ENCODE peak calls at places on chromosomes 1 and 21, in six cellular contexts. W is GM23248, J is pancreas, K is right lobe of liver, G is heart left ventricle, T is hepatocyte. D is an unnamed sample.
A peak's percentile ranks its signal among the peaks of the same experiment; 100 is the strongest.

GRCh38 chr1:46423574-46424240 is 29.6 kb downstream of the FAAH start:
- DNase-seq in G (peak; percentile 33), K (peak; percentile 41), W (no peak), J (no peak), T (no peak), D (no peak)

GRCh38 chr21:44360174-44360573 is 6.8 kb downstream of the TRPM2 start:
- DNase-seq in K (peak; percentile 35), T (no peak), J (no peak), G (peak; percentile 66), W (peak; percentile 12), D (no peak)

GRCh38 chr1:185813401-185813979 is 79.3 kb downstream of the HMCN1 start:
- DNase-seq in J (no peak), K (no peak), T (peak; percentile 67), W (peak; percentile 75), G (no peak), D (no peak)

GRCh38 chr1:73910466-73910865 is 287.5 kb downstream of the LRRIQ3 start:
- DNase-seq in T (no peak), W (no peak), J (no peak), K (no peak), G (no peak), D (no peak)

GRCh38 chr1:20080441-20081330 is 10.7 kb downstream of the PLA2G5 start:
- DNase-seq in G (no peak), J (no peak), K (no peak), W (no peak), T (no peak), D (peak; percentile 19)

GRCh38 chr1:234896477-234897364 is 231.9 kb downstream of the TOMM20 start:
- DNase-seq in G (no peak), W (no peak), J (no peak), K (no peak), T (no peak), D (no peak)

GRCh38 chr1:179591592-179592580 is at the start of gene TDRD5:
- DNase-seq in J (peak; percentile 66), W (no peak), G (peak; percentile 56), K (no peak), T (no peak), D (peak; percentile 24)

GRCh38 chr1:8165595-8166360 is 139.7 kb upstream of the ERRFI1 start:
- DNase-seq in J (no peak), G (no peak), W (no peak), K (no peak), T (no peak), D (no peak)

GRCh38 chr1:43265431-43265830 is 4.4 kb upstream of the TMEM125 start:
- DNase-seq in K (no peak), T (no peak), W (no peak), J (no peak), G (no peak), D (no peak)

GRCh38 chr1:43719063-43719462 is 11.7 kb downstream of the ST3GAL3 start:
- DNase-seq in K (no peak), J (no peak), G (no peak), T (no peak), W (peak; percentile 76), D (no peak)

GRCh38 chr1:27979151-27979858 is 19.5 kb downstream of the XKR8 start:
- DNase-seq in G (no peak), J (no peak), W (peak; percentile 88), T (peak; percentile 74), K (no peak), D (no peak)

GRCh38 chr1:227952374-227953021 is 4.8 kb upstream of the WNT9A start:
- DNase-seq in G (no peak), W (no peak), J (no peak), K (peak; percentile 31), T (no peak), D (no peak)

GRCh38 chr21:20302084-20302483 is 696.1 kb upstream of the NCAM2 start:
- DNase-seq in W (no peak), T (no peak), G (no peak), K (no peak), J (no peak), D (no peak)

GRCh38 chr1:156517746-156518145 is 17.2 kb upstream of the MEF2D start:
- DNase-seq in W (peak; percentile 23), T (no peak), G (no peak), J (no peak), K (no peak), D (no peak)

GRCh38 chr1:222641269-222641948 is 23.5 kb downstream of the MIA3 start:
- DNase-seq in J (no peak), K (no peak), T (no peak), G (no peak), W (peak; percentile 26), D (no peak)

GRCh38 chr1:98306517-98307089 is 354.9 kb upstream of the SNX7 start:
- DNase-seq in W (no peak), G (no peak), K (no peak), T (no peak), J (no peak), D (no peak)

GRCh38 chr1:205739348-205740160 is 10.4 kb downstream of the NUCKS1 start:
- DNase-seq in W (peak; percentile 62), G (no peak), J (no peak), K (no peak), T (no peak), D (no peak)

GRCh38 chr21:44432841-44433790 is 22.2 kb upstream of the LRRC3 start:
- DNase-seq in K (peak; percentile 49), W (no peak), G (peak; percentile 51), T (no peak), J (no peak), D (no peak)

GRCh38 chr1:15902882-15903281 is 55.4 kb downstream of the SPEN start:
- DNase-seq in T (no peak), W (peak; percentile 89), K (no peak), G (no peak), J (no peak), D (no peak)

DNA sequence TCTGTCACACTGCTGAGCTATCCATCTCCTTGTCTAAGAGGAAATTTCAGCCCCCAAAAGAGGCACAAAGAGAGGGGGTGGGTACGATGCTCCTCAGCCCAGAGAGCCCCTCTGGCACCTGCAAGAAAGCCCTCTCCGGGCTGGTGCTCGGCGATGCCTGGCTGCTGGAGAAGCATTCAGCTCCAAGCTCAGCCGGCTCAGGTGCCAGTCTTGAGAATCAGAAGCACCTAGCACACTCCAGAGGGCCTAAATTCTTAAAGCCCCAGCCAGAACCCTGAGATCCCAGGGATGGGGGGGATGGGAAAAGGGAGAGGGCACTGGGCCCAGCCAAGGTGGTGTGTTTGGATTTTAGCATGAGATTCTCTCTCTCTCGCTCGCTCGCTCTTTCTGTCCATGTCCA is 2.9 kb downstream of the GRIK3 start:
- DNase-seq in G (no peak), K (no peak), J (no peak), T (no peak), W (no peak), D (no peak)
- H3K27me3 ChIP-seq in G (peaks cover 55% of the 10 kb centered on the region), K (no peaks in the 10 kb centered on the region), J (peaks cover 11% of the 10 kb centered on the region), T (peaks cover 92% of the 10 kb centered on the region), W (peaks cover 43% of the 10 kb centered on the region), D (peaks cover 36% of the 10 kb centered on the region)

DNA sequence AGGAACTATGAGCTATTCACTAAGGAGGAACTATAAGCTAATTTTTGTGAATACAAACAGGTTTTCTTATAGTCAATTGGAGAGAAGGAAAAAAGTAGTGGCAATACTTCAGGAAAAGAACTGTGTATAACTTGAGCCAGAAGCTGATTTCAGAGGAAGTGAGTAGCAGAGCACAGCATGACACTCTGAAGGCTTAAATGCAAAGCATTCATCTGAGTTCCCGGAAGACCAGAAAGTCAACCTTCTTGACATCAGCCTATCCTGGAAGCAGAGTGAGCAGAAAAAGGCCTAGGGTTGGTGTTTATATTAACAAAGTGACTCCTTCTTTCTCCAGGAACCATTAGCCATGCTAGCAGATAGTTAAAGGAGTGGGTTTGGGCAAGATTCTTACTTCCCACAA is 545.2 kb downstream of the MRPL39 start:
- DNase-seq in W (no peak), T (no peak), K (no peak), G (no peak), J (no peak), D (no peak)
- H3K27me3 ChIP-seq in W (no peaks in the 10 kb centered on the region), T (no peaks in the 10 kb centered on the region), K (no peaks in the 10 kb centered on the region), G (no peaks in the 10 kb centered on the region), J (no peaks in the 10 kb centered on the region), D (no peaks in the 10 kb centered on the region)

GRCh38 chr1:39652534-39652933 is 13.1 kb upstream of the HEYL start:
- DNase-seq in G (no peak), K (no peak), W (no peak), T (no peak), J (no peak), D (no peak)
- H3K27me3 ChIP-seq in G (no peaks in the 10 kb centered on the region), K (no peaks in the 10 kb centered on the region), W (peaks cover 7% of the 10 kb centered on the region), T (no peaks in the 10 kb centered on the region), J (no peaks in the 10 kb centered on the region), D (no peaks in the 10 kb centered on the region)

GRCh38 chr1:170586321-170586855 is 54.4 kb downstream of the GORAB start:
- DNase-seq in T (peak; percentile 19), W (peak; percentile 76), G (peak; percentile 61), K (no peak), J (no peak), D (no peak)
- H3K27me3 ChIP-seq in T (peaks cover 4% of the 10 kb centered on the region), W (no peaks in the 10 kb centered on the region), G (no peaks in the 10 kb centered on the region), K (no peaks in the 10 kb centered on the region), J (peaks cover 4% of the 10 kb centered on the region), D (peaks cover 2% of the 10 kb centered on the region)

GRCh38 chr1:182604128-182604834 is at the start of gene RGS16:
- DNase-seq in T (peak; percentile 92), J (peak; percentile 97), W (peak; percentile 94), K (peak; percentile 95), G (peak; percentile 97), D (peak; percentile 89)

GRCh38 chr1:182601926-182602325 is 2.3 kb downstream of the RGS16 start:
- DNase-seq in W (no peak), T (no peak), K (no peak), J (no peak), G (no peak), D (no peak)

GRCh38 chr1:182602945-182603645 is 1.1 kb downstream of the RGS16 start:
- DNase-seq in K (no peak), W (peak; percentile 41), J (no peak), G (no peak), T (no peak), D (no peak)

GRCh38 chr1:182603646-182604127 is 502 bp downstream of the RGS16 start:
- DNase-seq in K (no peak), G (no peak), W (peak; percentile 46), J (no peak), T (peak; percentile 40), D (no peak)

GRCh38 chr1:182604835-182605164 is 611 bp upstream of the RGS16 start:
- DNase-seq in K (no peak), T (no peak), G (no peak), J (no peak), W (no peak), D (no peak)
- H3K27me3 ChIP-seq in K (no peaks in the 10 kb centered on the region), T (peaks cover 3% of the 10 kb centered on the region), G (no peaks in the 10 kb centered on the region), J (no peaks in the 10 kb centered on the region), W (no peaks in the 10 kb centered on the region), D (no peaks in the 10 kb centered on the region)

GRCh38 chr1:29253180-29253579 is 16.9 kb downstream of the PTPRU start:
- DNase-seq in G (no peak), W (no peak), K (no peak), T (no peak), J (no peak), D (no peak)
- H3K27me3 ChIP-seq in G (no peaks in the 10 kb centered on the region), W (no peaks in the 10 kb centered on the region), K (no peaks in the 10 kb centered on the region), T (no peaks in the 10 kb centered on the region), J (no peaks in the 10 kb centered on the region), D (no peaks in the 10 kb centered on the region)